ENCODE peak calls at places on chromosomes 7 and 10, in five cellular contexts. B, J, U, O and A are unnamed samples.

GRCh38 chr10:48725708-48726107 is 41.0 kb downstream of the WDFY4 start:
- DNase-seq in B (no peak), J (no peak), U (no peak), O (no peak), A (no peak)

GRCh38 chr7:75842836-75843446 is 29.3 kb upstream of the CCL24 start:
- DNase-seq in B (peak; percentile 93), J (no peak), U (no peak), O (peak; percentile 17), A (no peak)

GRCh38 chr7:140441519-140441918 is 37.7 kb downstream of the RAB19 start:
- DNase-seq in B (no peak), J (no peak), U (no peak), O (no peak), A (no peak)

GRCh38 chr7:31335889-31336201 is 4.7 kb downstream of the NEUROD6 start:
- DNase-seq in B (no peak), J (no peak), U (no peak), O (no peak), A (no peak)

GRCh38 chr7:3260425-3260762 is 40.7 kb upstream of the SDK1 start:
- DNase-seq in B (peak; percentile 41), J (no peak), U (no peak), O (no peak), A (no peak)

GRCh38 chr10:126387041-126387908 is 1.0 kb downstream of the ADAM12 start:
- DNase-seq in B (peak; percentile 72), J (peak; percentile 70), U (peak; percentile 82), O (no peak), A (peak; percentile 42)

GRCh38 chr10:132499367-132499685 is 38.3 kb upstream of the INPP5A start:
- DNase-seq in B (no peak), J (no peak), U (no peak), O (no peak), A (no peak)

GRCh38 chr10:104563051-104563450 is 78.0 kb upstream of the SORCS3 start:
- DNase-seq in B (no peak), J (no peak), U (no peak), O (no peak), A (no peak)

GRCh38 chr10:27912241-27912640 is 86.6 kb downstream of the ODAD2 start:
- DNase-seq in B (peak; percentile 4), J (no peak), U (no peak), O (no peak), A (no peak)

GRCh38 chr10:116687633-116688032 is 54.7 kb downstream of the HSPA12A start:
- DNase-seq in B (no peak), J (no peak), U (no peak), O (no peak), A (peak; percentile 28)

GRCh38 chr7:5420108-5420840 is 3.4 kb downstream of the TNRC18 start:
- DNase-seq in B (no peak), J (no peak), U (peak; percentile 56), O (peak; percentile 37), A (peak; percentile 44)

GRCh38 chr10:84427903-84428650 is 99.7 kb downstream of the CCSER2 start:
- DNase-seq in B (peak; percentile 48), J (no peak), U (no peak), O (no peak), A (no peak)

GRCh38 chr7:25945181-25945580 is 206.8 kb upstream of the NFE2L3 start:
- DNase-seq in B (no peak), J (no peak), U (no peak), O (no peak), A (no peak)

GRCh38 chr7:139094030-139094429 is 15.5 kb downstream of the ZC3HAV1 start:
- DNase-seq in B (no peak), J (no peak), U (no peak), O (no peak), A (no peak)

GRCh38 chr10:97042716-97043562 is 142.8 kb downstream of the SLIT1 start:
- DNase-seq in B (no peak), J (no peak), U (no peak), O (no peak), A (no peak)

GRCh38 chr7:56256108-56256507 is 139.9 kb upstream of the NUPR2 start:
- DNase-seq in B (no peak), J (no peak), U (peak; percentile 37), O (no peak), A (no peak)

GRCh38 chr10:109978481-109978880 is 29.3 kb upstream of the ADD3 start:
- DNase-seq in B (peak; percentile 57), J (peak; percentile 76), U (no peak), O (peak; percentile 17), A (no peak)

GRCh38 chr10:90319188-90319914 is 538.5 kb downstream of the HTR7 start:
- DNase-seq in B (peak; percentile 94), J (no peak), U (no peak), O (no peak), A (no peak)

GRCh38 chr7:13850185-13850752 is 139.2 kb downstream of the ETV1 start:
- DNase-seq in B (peak; percentile 99), J (peak; percentile 11), U (no peak), O (no peak), A (no peak)

GRCh38 chr10:3538850-3539531 is 246.0 kb downstream of the KLF6 start:
- DNase-seq in B (peak; percentile 97), J (no peak), U (no peak), O (no peak), A (peak; percentile 28)

GRCh38 chr7:147990837-147991236 is 599.7 kb upstream of the C7orf33 start:
- DNase-seq in B (no peak), J (no peak), U (no peak), O (no peak), A (no peak)

GRCh38 chr7:11754933-11755332 is 77.1 kb downstream of the THSD7A start:
- DNase-seq in B (no peak), J (no peak), U (no peak), O (no peak), A (no peak)
- TF ChIP-seq CTCF in B (no peak), J (no peak), U (no peak), O (no peak), A (no peak)

GRCh38 chr7:43220250-43220649 is 107.8 kb downstream of the HECW1 start:
- DNase-seq in B (peak; percentile 95), J (no peak), U (no peak), O (no peak), A (no peak)
- H3K4me3 ChIP-seq in B (no peak overlapping the region), J (no peak overlapping the region), U (no peak overlapping the region), O (no peak overlapping the region), A (no peak overlapping the region)

DNA sequence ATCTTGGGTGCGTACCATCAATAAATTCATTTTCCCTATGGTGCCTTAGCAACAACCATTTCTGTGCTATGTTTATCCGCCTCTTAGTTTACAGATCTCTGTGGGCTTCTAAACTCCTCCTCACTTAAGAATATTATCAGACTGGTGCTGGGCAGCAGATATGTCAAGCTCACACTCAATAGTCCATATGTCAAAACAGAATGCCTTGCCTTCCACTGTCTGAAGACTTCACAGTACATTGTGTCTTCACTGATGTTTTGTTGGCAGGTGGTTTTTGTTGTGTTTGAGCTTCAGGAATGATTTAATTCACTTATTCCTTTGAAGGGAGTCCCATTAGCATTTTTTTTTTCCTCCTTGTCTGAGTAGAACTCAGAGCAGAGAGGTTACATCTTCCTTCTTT is 419.6 kb downstream of the DNAJB9 start:
- DNase-seq in B (no peak), J (no peak), U (no peak), O (no peak), A (no peak)
- H3K27ac ChIP-seq in B (no peak overlapping the region), J (no peak overlapping the region), U (no peak overlapping the region), O (no peak overlapping the region), A (no peak overlapping the region)

GRCh38 chr7:138023618-138024333 is 21.9 kb upstream of the CREB3L2 start:
- DNase-seq in B (no peak), J (no peak), U (no peak), O (no peak), A (no peak)
- TF ChIP-seq CTCF in B (no peak), J (no peak), U (no peak), O (no peak), A (no peak)

DNA sequence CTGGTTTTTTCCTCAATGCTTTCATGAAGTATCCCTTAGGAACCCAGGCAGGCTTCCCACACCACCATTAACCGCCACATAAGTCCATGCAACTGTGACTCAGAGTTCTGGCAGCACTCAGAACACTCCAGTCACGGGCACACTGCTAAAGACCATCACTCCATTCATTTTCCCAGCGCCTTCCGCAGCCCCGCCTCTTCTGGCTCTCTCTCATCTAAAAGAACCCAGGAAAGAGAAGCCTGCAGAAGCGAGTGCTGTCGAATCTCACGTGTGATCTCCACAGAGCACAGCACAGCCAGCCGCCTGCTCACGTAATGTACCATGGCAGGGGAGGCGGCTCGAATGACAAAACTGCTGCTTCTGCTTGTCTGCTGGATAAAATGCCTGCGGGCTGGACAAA is 1.9 kb downstream of the PSMG3 start:
- DNase-seq in B (peak; percentile 95), J (no peak), U (peak; percentile 66), O (peak; percentile 59), A (no peak)
- H3K4me3 ChIP-seq in B (no peak overlapping the region), J (no peak overlapping the region), U (no peak overlapping the region), O (no peak overlapping the region), A (no peak overlapping the region)

DNA sequence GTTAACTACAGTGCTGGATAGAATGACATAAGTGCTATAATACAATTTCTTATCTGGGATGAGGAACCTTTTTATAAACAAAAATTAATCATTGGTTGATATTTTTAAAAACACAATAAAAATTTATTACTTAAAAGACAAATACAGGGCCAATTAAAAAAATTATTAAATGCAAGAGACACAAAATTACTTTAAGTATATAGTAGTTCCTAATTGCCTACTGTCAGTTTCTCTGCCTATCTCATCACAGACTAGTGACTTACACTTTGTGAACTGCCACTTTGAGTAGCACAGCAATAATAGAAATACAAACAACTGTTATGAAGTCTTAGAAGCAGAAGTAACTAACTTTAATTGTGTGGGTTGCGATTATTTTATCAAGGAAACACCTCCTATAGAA is 8.4 kb downstream of the TES start:
- DNase-seq in B (no peak), J (no peak), U (no peak), O (no peak), A (no peak)
- H3K27ac ChIP-seq in B (no peak overlapping the region), J (peak overlapping the region; percentile 98), U (no peak overlapping the region), O (no peak overlapping the region), A (no peak overlapping the region)